ENCODE peak calls at places on chromosome 17, in five cellular contexts. C is dorsolateral prefrontal cortex; V is cardiac fibroblast; H is right atrium auricular region; X is CD8-positive, alpha-beta T cell. I is an unnamed sample.

GRCh38 chr17:73637866-73638265 is 6.4 kb downstream of the SDK2 start:
- DNase-seq in C (no peak), V (no peak), H (no peak), X (no peak), I (no peak)

GRCh38 chr17:15265131-15265530 is at the start of gene PMP22:
- DNase-seq in C (no peak), V (peak), H (no peak), X (no peak), I (peak)

GRCh38 chr17:12909046-12909445 is 108.8 kb downstream of the ELAC2 start:
- DNase-seq in C (no peak), V (no peak), H (no peak), X (no peak), I (no peak)

GRCh38 chr17:63483655-63484575 is 7.1 kb downstream of the ACE start:
- DNase-seq in C (no peak), V (no peak), H (no peak), X (no peak), I (no peak)

GRCh38 chr17:68087851-68088250 is 52.3 kb downstream of the KPNA2 start:
- DNase-seq in C (no peak), V (no peak), H (peak), X (no peak), I (no peak)

GRCh38 chr17:1649116-1649843 is 386 bp downstream of the RILP start:
- DNase-seq in C (peak), V (peak), H (peak), X (peak), I (peak)

GRCh38 chr17:42565523-42566214 is 1.2 kb upstream of the MLX start:
- DNase-seq in C (no peak), V (no peak), H (no peak), X (no peak), I (no peak)

GRCh38 chr17:62825182-62825581 is 17.1 kb upstream of the MARCHF10 start:
- DNase-seq in C (no peak), V (no peak), H (no peak), X (no peak), I (no peak)

GRCh38 chr17:69018687-69019086 is 42.0 kb downstream of the ABCA9 start:
- DNase-seq in C (no peak), V (no peak), H (no peak), X (no peak), I (no peak)

GRCh38 chr17:31273511-31273910 is 23.5 kb downstream of the OMG start:
- DNase-seq in C (no peak), V (peak), H (no peak), X (no peak), I (peak)

GRCh38 chr17:12821376-12821940 is 32.2 kb downstream of the ARHGAP44 start:
- DNase-seq in C (no peak), V (peak), H (no peak), X (no peak), I (peak)

GRCh38 chr17:51580869-51581268 is 320.5 kb downstream of the UTP18 start:
- DNase-seq in C (no peak), V (no peak), H (no peak), X (no peak), I (no peak)

GRCh38 chr17:64534187-64534586 is 27.4 kb downstream of the CEP95 start:
- DNase-seq in C (no peak), V (no peak), H (no peak), X (no peak), I (no peak)

GRCh38 chr17:7634384-7634783 is 4.4 kb downstream of the SHBG start:
- DNase-seq in C (peak), V (peak), H (no peak), X (no peak), I (peak)
- H3K4me3 ChIP-seq in C (no peak), V (no peak), H (no peak), X (no peak), I (no peak)

DNA sequence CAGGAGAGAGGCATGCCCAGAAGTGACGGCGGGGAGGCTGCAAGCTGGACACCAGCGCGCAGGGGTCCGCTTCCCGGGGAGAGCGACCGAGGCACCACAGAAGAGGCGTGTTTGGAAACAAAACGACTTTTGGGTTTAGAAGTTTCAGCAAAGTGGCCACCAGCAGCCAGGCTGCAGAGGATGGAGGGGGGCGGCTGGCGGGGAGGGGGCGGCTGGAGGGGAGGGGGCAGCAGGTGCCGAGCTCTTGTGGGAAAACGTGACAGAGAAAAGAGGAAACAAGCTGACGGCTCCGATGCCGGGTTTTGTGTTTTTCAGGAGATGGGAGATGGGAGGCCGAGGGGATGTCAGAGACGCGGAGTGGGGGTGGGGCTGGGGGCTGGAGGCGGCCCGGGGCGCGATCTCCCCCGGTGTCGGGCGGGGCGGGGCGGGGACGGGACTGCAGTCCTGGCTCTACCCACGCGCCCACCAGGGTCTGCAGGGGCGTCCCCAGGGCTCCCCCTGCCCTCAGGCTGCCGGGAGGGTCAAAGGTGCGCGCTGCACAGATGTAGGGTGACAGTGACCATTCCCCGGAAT is 32.1 kb upstream of the RPH3AL start:
- DNase-seq in C (no peak), V (no peak), H (no peak), X (no peak), I (no peak)
- H3K4me3 ChIP-seq in C (peak), V (no peak), H (peak), X (peak), I (no peak)

GRCh38 chr17:76544123-76544915 is 4.5 kb downstream of the PRCD start:
- DNase-seq in C (peak), V (no peak), H (no peak), X (no peak), I (no peak)
- H3K4me3 ChIP-seq in C (peak), V (no peak), H (no peak), X (no peak), I (no peak)

GRCh38 chr17:35449371-35449931 is 885 bp upstream of the SLFN13 start:
- DNase-seq in C (no peak), V (peak), H (peak), X (no peak), I (peak)
- H3K4me3 ChIP-seq in C (no peak), V (no peak), H (no peak), X (no peak), I (peak)

DNA sequence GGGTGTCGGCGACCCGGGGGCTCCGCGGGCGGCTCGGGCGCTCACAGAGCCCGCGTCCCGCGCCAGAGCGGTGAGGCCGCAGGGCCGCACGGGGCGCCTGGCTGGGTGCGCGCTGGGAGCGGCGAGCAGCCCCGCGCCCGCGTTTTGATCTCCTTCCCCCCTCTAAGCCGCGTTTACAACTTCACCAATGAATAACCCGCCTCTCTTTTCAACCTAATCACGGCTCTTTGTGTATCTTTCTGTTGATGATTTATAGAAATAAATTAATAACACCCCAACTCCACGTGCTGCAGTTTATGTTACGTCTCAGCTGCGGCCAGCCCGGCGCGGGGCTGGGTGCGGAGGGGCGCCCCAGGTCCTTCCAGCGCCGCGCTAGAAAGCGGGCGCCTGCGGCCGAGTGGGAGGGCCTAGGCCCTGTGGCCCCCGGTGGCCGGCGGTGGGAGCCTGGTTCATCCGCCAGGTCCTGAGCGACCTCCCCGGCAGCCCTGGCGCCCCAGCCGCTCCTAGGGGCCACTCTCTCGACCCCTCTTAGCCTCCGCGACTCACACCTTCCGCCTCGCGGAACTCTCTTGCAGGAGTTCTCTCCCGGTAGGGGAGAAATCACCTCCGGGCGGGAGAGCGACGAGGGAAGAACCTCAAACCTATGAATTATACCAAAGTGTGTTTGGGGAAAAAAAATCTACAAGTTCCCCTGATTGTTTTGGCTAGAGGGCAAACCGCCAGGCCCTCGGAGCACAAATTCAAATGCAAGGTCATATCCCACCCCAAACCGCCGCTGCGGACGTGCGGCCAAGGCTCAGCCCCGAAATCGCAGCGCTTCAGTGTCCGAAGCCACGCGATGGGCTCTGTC is 1.9 kb downstream of the HNF1B start:
- DNase-seq in C (no peak), V (no peak), H (no peak), X (no peak), I (no peak)
- H3K4me3 ChIP-seq in C (peak), V (no peak), H (no peak), X (peak), I (no peak)

DNA sequence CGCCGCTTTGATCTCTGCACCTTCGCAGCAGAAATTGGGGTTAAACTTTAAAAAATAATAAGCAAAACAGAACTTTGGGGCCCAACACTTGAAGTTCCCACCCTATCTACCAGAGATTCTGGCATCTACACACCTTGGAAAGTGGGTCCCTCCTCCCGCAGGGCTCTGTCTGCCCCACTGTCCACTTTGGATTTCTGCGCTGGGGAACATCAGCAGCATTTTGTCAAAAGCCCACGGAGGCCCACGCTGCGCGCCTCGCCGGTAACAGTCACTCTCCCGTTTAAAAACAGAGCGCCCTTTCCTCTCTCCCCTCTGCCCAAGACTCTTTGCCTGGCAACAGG is 725 bp upstream of the WNT9B start:
- DNase-seq in C (no peak), V (no peak), H (no peak), X (no peak), I (no peak)
- H3K4me3 ChIP-seq in C (peak), V (no peak), H (no peak), X (no peak), I (no peak)

GRCh38 chr17:78737332-78737731 is 44.7 kb downstream of the CYTH1 start:
- DNase-seq in C (no peak), V (no peak), H (no peak), X (no peak), I (peak)
- H3K4me3 ChIP-seq in C (no peak), V (no peak), H (no peak), X (peak), I (no peak)

DNA sequence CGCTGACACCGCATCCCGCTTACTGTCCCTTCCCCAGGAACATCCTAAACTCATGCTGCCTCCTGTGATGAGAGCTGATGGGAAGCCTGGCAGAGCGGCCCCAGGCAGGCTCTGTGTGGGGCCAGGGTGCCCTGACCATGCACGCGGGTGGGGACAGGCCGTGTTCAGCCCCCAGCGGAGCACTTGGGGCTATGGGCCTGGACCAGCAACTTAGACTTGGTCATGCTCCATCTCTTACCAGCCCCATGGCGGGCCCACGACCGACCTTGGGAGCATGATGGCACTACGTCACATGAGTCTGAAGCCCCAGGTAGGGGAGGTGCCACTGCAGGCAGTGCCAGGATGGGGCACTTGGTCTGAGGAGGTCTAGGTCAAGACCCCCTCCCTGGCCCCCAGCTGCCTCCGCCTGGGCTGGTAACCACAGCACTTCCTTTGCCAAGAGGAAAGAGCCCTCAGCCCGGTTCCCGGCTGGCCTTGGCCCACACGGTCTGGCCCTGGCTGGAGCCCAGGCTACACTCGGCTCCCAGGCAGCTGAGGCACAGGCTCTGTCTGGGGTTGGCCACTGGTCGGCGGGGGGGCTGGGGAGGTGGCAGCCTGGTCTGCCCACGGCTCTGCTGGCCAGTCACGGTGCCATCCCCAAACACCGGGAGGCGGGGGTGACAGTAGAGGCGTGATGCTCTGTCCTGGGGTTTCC is 25.7 kb downstream of the BAHCC1 start:
- DNase-seq in C (peak), V (peak), H (no peak), X (no peak), I (peak)
- H3K4me3 ChIP-seq in C (peak), V (no peak), H (no peak), X (no peak), I (no peak)

DNA sequence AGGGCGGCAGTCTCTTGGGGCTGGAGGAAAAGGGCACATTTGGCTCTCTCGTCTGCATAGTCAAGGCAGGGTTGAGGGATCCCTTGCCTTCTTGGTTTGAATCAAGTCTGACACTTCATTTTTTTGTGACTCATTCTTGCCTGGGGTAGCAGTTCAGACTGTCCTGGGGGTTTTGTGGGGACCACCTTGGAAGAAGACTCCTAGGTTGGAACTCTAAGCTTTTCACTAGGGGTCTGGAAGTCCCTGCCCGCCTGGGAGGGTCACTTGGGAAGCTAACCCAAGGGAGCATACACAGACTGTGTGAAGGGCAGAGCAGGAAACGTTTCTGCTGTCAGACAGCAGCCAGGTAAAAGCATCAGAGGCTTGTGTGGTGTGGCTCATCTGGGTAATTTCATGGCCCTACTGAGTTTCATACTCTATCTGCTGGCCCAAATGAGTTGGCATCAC is 11.2 kb downstream of the YPEL2 start:
- DNase-seq in C (no peak), V (no peak), H (no peak), X (no peak), I (no peak)
- H3K4me3 ChIP-seq in C (no peak), V (no peak), H (no peak), X (no peak), I (no peak)

GRCh38 chr17:20999841-21000532 is 42.8 kb downstream of the USP22 start:
- DNase-seq in C (no peak), V (no peak), H (no peak), X (no peak), I (no peak)
- H3K4me3 ChIP-seq in C (no peak), V (no peak), H (no peak), X (no peak), I (no peak)

I was measured in fibroblast of the aortic adventitia.